ENCODE peak calls at places on chromosomes 13 and 19, in ten cellular contexts. V is Caco-2; E is cardiac fibroblast; O is stomach; W is AG04450; Y is CD8-positive, alpha-beta T cell; D is neuronal stem cell; R is aorta; C is dorsolateral prefrontal cortex; U is cardiac muscle cell. A is an unnamed sample.

GRCh38 chr13:109355875-109356428 is 430.4 kb downstream of the IRS2 start:
- DNase-seq in V (no peak), E (no peak), O (no peak), W (no peak), Y (no peak), D (no peak), R (no peak), C (no peak), U (no peak), A (no peak)

GRCh38 chr19:43479961-43480561 is 14.7 kb upstream of the LYPD3 start:
- DNase-seq in V (no peak), E (no peak), O (no peak), W (no peak), Y (no peak), D (no peak), R (no peak), C (no peak), U (no peak), A (no peak)

GRCh38 chr19:32404213-32404938 is 1.2 kb upstream of the DPY19L3 start:
- DNase-seq in V (no peak), E (no peak), O (no peak), W (no peak), Y (no peak), D (peak), R (no peak), C (no peak), U (peak), A (no peak)

GRCh38 chr19:29617336-29618266 is 11.5 kb downstream of the POP4 start:
- DNase-seq in V (no peak), E (no peak), O (no peak), W (no peak), Y (no peak), D (no peak), R (peak), C (no peak), U (no peak), A (no peak)

GRCh38 chr13:110262944-110263343 is 44.0 kb downstream of the COL4A1 start:
- DNase-seq in V (no peak), E (peak), O (no peak), W (no peak), Y (no peak), D (no peak), R (no peak), C (no peak), U (no peak), A (no peak)

GRCh38 chr19:47518139-47518538 is 3.3 kb upstream of the NAPA start:
- DNase-seq in V (no peak), E (no peak), O (no peak), W (no peak), Y (peak), D (no peak), R (no peak), C (no peak), U (no peak), A (no peak)

GRCh38 chr19:32246032-32246431 is 99.4 kb upstream of the ZNF507 start:
- DNase-seq in V (no peak), E (no peak), O (no peak), W (no peak), Y (no peak), D (no peak), R (no peak), C (no peak), U (no peak), A (no peak)

GRCh38 chr13:112451512-112452379 is 75.6 kb downstream of the SPACA7 start:
- DNase-seq in V (no peak), E (no peak), O (peak), W (no peak), Y (no peak), D (no peak), R (no peak), C (no peak), U (no peak), A (no peak)

GRCh38 chr19:17526922-17527321 is 15.5 kb downstream of the PGLS start:
- DNase-seq in V (no peak), E (no peak), O (no peak), W (no peak), Y (no peak), D (no peak), R (no peak), C (no peak), U (no peak), A (no peak)

DNA sequence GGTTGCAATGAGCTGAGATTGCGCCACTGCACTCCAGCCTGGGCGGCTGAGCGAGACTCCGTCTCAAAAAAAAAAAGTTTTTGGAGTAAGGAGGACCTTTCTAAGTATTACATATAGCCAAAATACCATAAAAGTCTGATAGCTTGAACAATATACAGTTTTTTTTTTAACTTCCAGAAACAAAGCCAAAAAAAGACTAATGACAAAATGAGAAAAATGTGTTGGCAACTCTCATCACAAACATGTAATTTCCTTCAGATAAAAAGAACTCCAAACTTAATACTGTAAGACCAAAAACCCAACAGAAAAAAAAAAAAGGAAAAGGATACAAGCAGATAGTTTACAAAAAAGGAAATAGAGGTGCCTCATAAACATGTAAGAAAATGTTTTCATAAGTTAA is 68.2 kb upstream of the MED4 start:
- DNase-seq in V (no peak), E (peak), O (no peak), W (no peak), Y (no peak), D (no peak), R (no peak), C (no peak), U (peak), A (no peak)
- H3K4me3 ChIP-seq in V (no peak), E (no peak), O (no peak), W (no peak), Y (no peak), D (no peak), R (no peak), C (no peak), U (no peak), A (no peak)

DNA sequence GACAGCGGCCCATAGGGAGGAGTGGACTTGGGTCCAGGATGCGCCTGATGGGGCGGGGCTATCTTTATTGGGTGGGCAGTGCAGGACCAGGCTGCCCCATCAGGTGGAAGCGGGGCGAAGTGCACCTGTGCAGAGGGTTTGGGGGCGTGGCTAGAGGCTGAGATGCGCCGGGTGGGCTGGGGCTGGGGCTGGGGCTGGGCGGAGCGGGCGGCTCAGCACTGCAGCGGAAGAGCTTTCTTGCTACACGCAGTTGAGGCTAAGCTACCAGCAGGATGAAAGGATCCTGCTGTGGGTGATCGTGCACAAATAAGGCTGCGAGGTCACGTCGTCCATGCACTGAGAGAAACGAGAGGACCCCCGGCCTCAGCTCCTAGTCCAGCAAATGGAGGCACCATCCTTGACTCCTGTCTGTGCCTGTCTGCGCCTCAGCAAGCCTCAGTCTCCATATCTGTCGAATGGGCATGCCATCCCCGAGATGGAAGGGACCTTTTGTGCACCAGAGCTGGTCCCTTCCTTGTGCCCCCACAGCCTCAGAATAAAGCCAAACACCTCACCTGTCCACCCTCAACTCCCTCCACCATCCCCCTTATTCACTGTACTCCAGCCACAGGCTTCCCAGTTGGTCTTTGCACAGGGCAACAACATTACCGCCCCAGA is 20.9 kb upstream of the HOMER3 start:
- DNase-seq in V (peak), E (no peak), O (no peak), W (no peak), Y (no peak), D (peak), R (no peak), C (no peak), U (no peak), A (no peak)
- H3K4me3 ChIP-seq in V (no peak), E (no peak), O (no peak), W (no peak), Y (no peak), D (no peak), R (no peak), C (no peak), U (no peak), A (no peak)

GRCh38 chr19:4402171-4403004 is at the start of gene CHAF1A:
- DNase-seq in V (peak), E (peak), O (peak), W (peak), Y (peak), D (peak), R (peak), C (peak), U (peak), A (peak)
- H3K4me3 ChIP-seq in V (peak), E (peak), O (peak), W (peak), Y (peak), D (peak), R (peak), C (peak), U (peak), A (peak)

GRCh38 chr13:98761126-98761978 is 8.9 kb upstream of the SLC15A1 start:
- DNase-seq in V (peak), E (peak), O (peak), W (peak), Y (no peak), D (no peak), R (no peak), C (no peak), U (peak), A (peak)

GRCh38 chr13:98766120-98766519 is 13.6 kb upstream of the SLC15A1 start:
- DNase-seq in V (no peak), E (no peak), O (no peak), W (no peak), Y (no peak), D (no peak), R (no peak), C (no peak), U (no peak), A (no peak)

GRCh38 chr13:98766716-98767115 is 14.2 kb upstream of the SLC15A1 start:
- DNase-seq in V (no peak), E (no peak), O (no peak), W (no peak), Y (no peak), D (no peak), R (no peak), C (no peak), U (no peak), A (peak)

GRCh38 chr13:98761979-98762616 is 9.6 kb upstream of the SLC15A1 start:
- DNase-seq in V (peak), E (no peak), O (no peak), W (no peak), Y (no peak), D (no peak), R (no peak), C (no peak), U (no peak), A (no peak)
- H3K4me3 ChIP-seq in V (no peak), E (peak), O (peak), W (peak), Y (no peak), D (no peak), R (no peak), C (no peak), U (no peak), A (peak)